ENCODE peak calls at places on chromosomes 13 and 19, in eight cellular contexts. Y is A549, B is breast epithelium, W is HCT116, M is Peyer's patch, H is right lobe of liver, D is ovary, G is body of pancreas. O is an unnamed sample.

GRCh38 chr13:73741111-73741510 is 393.1 kb downstream of the KLF12 start:
- DNase-seq in B (no peak), Y (no peak), D (no peak), W (no peak), G (no peak), M (no peak), H (no peak), O (no peak)

GRCh38 chr19:6227156-6227940 is 52.4 kb downstream of the MLLT1 start:
- DNase-seq in W (no peak), D (no peak), Y (no peak), B (no peak), H (no peak), G (no peak), M (no peak), O (no peak)

GRCh38 chr13:66992183-66992582 is 238.0 kb downstream of the PCDH9 start:
- DNase-seq in Y (peak; percentile 75), B (no peak), H (no peak), W (no peak), M (no peak), G (no peak), D (no peak), O (no peak)

GRCh38 chr19:10898633-10899032 is 27.3 kb downstream of the CARM1 start:
- DNase-seq in B (no peak), Y (no peak), M (no peak), H (no peak), D (no peak), G (no peak), W (no peak), O (no peak)

GRCh38 chr19:6753178-6754031 is 13.8 kb downstream of the SH2D3A start:
- DNase-seq in M (peak; percentile 92), W (peak; percentile 91), B (no peak), Y (peak; percentile 81), G (peak; percentile 64), H (peak; percentile 89), D (peak; percentile 89), O (peak; percentile 87)

GRCh38 chr13:20475927-20476691 is 49.5 kb downstream of the CRYL1 start:
- DNase-seq in B (no peak), D (no peak), G (peak; percentile 75), H (no peak), Y (no peak), W (no peak), M (peak; percentile 66), O (peak; percentile 39)

GRCh38 chr13:40271931-40272775 is 394.3 kb downstream of the FOXO1 start:
- DNase-seq in Y (peak; percentile 14), B (peak; percentile 97), D (peak; percentile 78), G (peak; percentile 64), W (no peak), H (no peak), M (no peak), O (no peak)

GRCh38 chr13:88622362-88622973 is 951.3 kb downstream of the SLITRK5 start:
- DNase-seq in D (no peak), M (no peak), Y (no peak), H (no peak), B (no peak), G (no peak), W (no peak), O (no peak)

GRCh38 chr13:110208116-110208515 is 98.8 kb downstream of the COL4A1 start:
- DNase-seq in D (no peak), M (no peak), W (no peak), G (no peak), H (no peak), B (no peak), Y (no peak), O (no peak)

GRCh38 chr19:6481541-6482342 is at the start of gene DENND1C:
- DNase-seq in B (no peak), G (peak; percentile 43), H (no peak), W (no peak), D (no peak), M (peak; percentile 85), Y (peak; percentile 41), O (peak; percentile 85)

GRCh38 chr13:30355405-30355741 is 48.0 kb upstream of the KATNAL1 start:
- DNase-seq in D (no peak), G (peak; percentile 56), Y (no peak), W (no peak), M (peak; percentile 61), H (no peak), B (no peak), O (peak; percentile 54)

GRCh38 chr13:77810430-77810829 is 108.2 kb downstream of the EDNRB start:
- DNase-seq in G (no peak), Y (peak; percentile 25), M (no peak), B (no peak), H (no peak), W (peak; percentile 4), D (no peak), O (no peak)

GRCh38 chr19:43563816-43564215 is 11.5 kb downstream of the XRCC1 start:
- DNase-seq in M (no peak), G (no peak), D (no peak), W (no peak), B (no peak), H (no peak), Y (no peak), O (no peak)

GRCh38 chr19:21566073-21566472 is 60.7 kb downstream of the ZNF429 start:
- DNase-seq in D (no peak), Y (no peak), M (no peak), W (no peak), H (no peak), G (no peak), B (no peak), O (no peak)

GRCh38 chr19:19445911-19446361 is 40.5 kb downstream of the GATAD2A start:
- DNase-seq in B (no peak), Y (no peak), D (no peak), G (no peak), W (no peak), H (no peak), M (no peak), O (no peak)

GRCh38 chr19:1936430-1936829 is 4.5 kb upstream of the CSNK1G2 start:
- DNase-seq in Y (no peak), H (no peak), M (no peak), B (no peak), G (no peak), D (no peak), W (no peak), O (no peak)

GRCh38 chr13:91406619-91407018 is 8.2 kb downstream of the GPC5 start:
- DNase-seq in B (no peak), G (peak; percentile 21), M (no peak), Y (peak; percentile 23), D (no peak), H (peak; percentile 49), W (peak; percentile 45), O (no peak)

GRCh38 chr13:42548731-42549554 is 25.0 kb upstream of the TNFSF11 start:
- DNase-seq in W (no peak), M (peak; percentile 60), B (no peak), Y (no peak), G (no peak), D (no peak), H (peak; percentile 52), O (no peak)

GRCh38 chr13:113777311-113778260 is 18.6 kb downstream of the TMEM255B start:
- DNase-seq in H (peak; percentile 37), Y (no peak), M (no peak), B (no peak), D (no peak), W (no peak), G (no peak), O (no peak)

GRCh38 chr19:45046355-45046754 is 7.5 kb downstream of the CLASRP start:
- DNase-seq in G (no peak), D (no peak), B (no peak), M (no peak), H (no peak), W (no peak), Y (no peak), O (no peak)
- H3K4me1 ChIP-seq in G (peaks cover 61% of the 10 kb centered on the region), D (no peaks in the 10 kb centered on the region), B (no peaks in the 10 kb centered on the region), M (no peaks in the 10 kb centered on the region), H (peaks cover 67% of the 10 kb centered on the region), W (peaks cover 25% of the 10 kb centered on the region), Y (peaks cover 6% of the 10 kb centered on the region), O (peaks cover 13% of the 10 kb centered on the region)

GRCh38 chr13:98446234-98446621 is 130.7 kb downstream of the STK24 start:
- DNase-seq in D (no peak), B (no peak), Y (no peak), W (no peak), H (no peak), M (no peak), G (no peak), O (no peak)
- TF ChIP-seq POLR2A in D (no peak), B (no peak), Y (no peak), W (no peak), H (no peak), M (no peak), G (no peak), O (no peak)

GRCh38 chr13:100513171-100513570 is 75.4 kb downstream of the GGACT start:
- DNase-seq in Y (no peak), D (no peak), B (no peak), G (no peak), H (no peak), W (no peak), M (no peak), O (no peak)

GRCh38 chr13:100508996-100509395 is 79.6 kb downstream of the GGACT start:
- DNase-seq in W (no peak), H (no peak), D (no peak), M (no peak), G (no peak), B (no peak), Y (no peak), O (no peak)

GRCh38 chr13:100512422-100512821 is 76.2 kb downstream of the GGACT start:
- DNase-seq in G (no peak), W (peak; percentile 22), H (no peak), B (no peak), D (no peak), Y (no peak), M (no peak), O (no peak)

GRCh38 chr13:100510208-100510997 is 78.2 kb downstream of the GGACT start:
- DNase-seq in M (no peak), Y (no peak), B (no peak), D (no peak), W (no peak), H (no peak), G (no peak), O (no peak)

GRCh38 chr13:100511422-100511821 is 77.2 kb downstream of the GGACT start:
- DNase-seq in W (no peak), D (no peak), B (no peak), H (no peak), Y (no peak), G (no peak), M (no peak), O (no peak)
- H3K27ac ChIP-seq in W (no peak overlapping the region), D (no peak overlapping the region), B (no peak overlapping the region), H (no peak overlapping the region), Y (no peak overlapping the region), G (no peak overlapping the region), M (no peak overlapping the region), O (no peak overlapping the region)

DNA sequence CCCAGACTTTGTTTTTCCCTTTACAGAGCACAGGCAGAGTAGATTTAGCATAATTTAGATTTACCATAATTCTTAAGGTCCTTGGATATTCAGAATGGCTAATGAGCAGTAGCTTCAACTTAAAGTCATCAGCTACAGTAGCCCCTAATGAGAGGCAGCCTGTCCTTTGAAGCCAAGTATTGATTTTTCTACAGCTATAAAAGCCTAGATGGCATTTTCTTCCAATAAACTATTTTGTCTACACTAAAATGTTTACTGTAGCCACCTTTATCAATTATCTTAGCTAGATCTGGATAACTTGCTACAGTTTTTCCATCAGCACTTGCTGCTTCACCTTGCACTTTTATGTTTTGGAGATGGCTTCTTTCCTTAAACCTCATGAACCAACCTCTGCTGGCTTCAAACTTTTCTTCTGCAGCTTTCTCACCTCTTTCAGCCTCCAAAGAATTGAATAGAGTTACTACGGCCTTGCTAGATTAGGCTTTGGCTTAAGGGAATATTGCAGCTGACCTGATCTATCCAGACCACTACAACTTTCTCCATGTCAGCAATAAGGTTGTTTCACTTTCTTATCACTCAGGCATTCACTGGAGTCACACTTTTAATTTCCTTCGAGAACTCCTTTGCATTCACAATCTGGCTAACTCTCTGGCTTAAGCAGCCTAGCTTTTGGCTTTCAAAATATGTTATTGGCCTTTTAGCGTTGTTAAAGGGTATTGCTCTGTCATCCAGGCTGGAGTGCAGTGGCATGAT is 26.6 kb downstream of the BRD4 start:
- DNase-seq in G (no peak), H (no peak), M (no peak), W (no peak), D (no peak), B (no peak), Y (no peak), O (no peak)
- H3K4me1 ChIP-seq in G (peaks cover 86% of the 10 kb centered on the region), H (peaks cover 55% of the 10 kb centered on the region), M (no peaks in the 10 kb centered on the region), W (no peaks in the 10 kb centered on the region), D (peaks cover 22% of the 10 kb centered on the region), B (peaks cover 9% of the 10 kb centered on the region), Y (peaks cover 51% of the 10 kb centered on the region), O (peaks cover 95% of the 10 kb centered on the region)

O was measured in upper lobe of left lung.